ENCODE peak calls at places on chromosomes 2 and 18, in four cellular contexts. W, T, E and G are unnamed samples.

GRCh38 chr2:43518182-43518581 is 77.7 kb downstream of the THADA start:
- DNase-seq in T (no peak), E (no peak), W (no peak), G (no peak)

GRCh38 chr2:88554189-88554588 is 73.1 kb downstream of the EIF2AK3 start:
- DNase-seq in E (no peak), W (no peak), T (no peak), G (peak)

GRCh38 chr2:232533944-232534710 is 5.4 kb upstream of the CHRNG start:
- DNase-seq in E (no peak), W (no peak), T (no peak), G (no peak)

GRCh38 chr18:6509417-6510198 is 94.9 kb upstream of the L3MBTL4 start:
- DNase-seq in E (no peak), W (no peak), T (no peak), G (no peak)

GRCh38 chr18:12944724-12945123 is 3.1 kb upstream of the SEH1L start:
- DNase-seq in W (no peak), T (no peak), E (no peak), G (no peak)

GRCh38 chr2:43333656-43334144 is 107.3 kb upstream of the ZFP36L2 start:
- DNase-seq in T (no peak), W (no peak), E (no peak), G (no peak)

GRCh38 chr2:10400568-10400977 is 47.6 kb downstream of the ODC1 start:
- DNase-seq in E (peak), T (no peak), W (no peak), G (no peak)

GRCh38 chr2:237662671-237663093 is 35.3 kb downstream of the LRRFIP1 start:
- DNase-seq in W (peak), T (peak), E (no peak), G (peak)

GRCh38 chr2:231489990-231490389 is 25.7 kb upstream of the NCL start:
- DNase-seq in E (no peak), T (no peak), W (no peak), G (no peak)

GRCh38 chr18:48848641-48849143 is 102.1 kb downstream of the SMAD7 start:
- DNase-seq in W (no peak), T (no peak), E (no peak), G (no peak)

GRCh38 chr2:17190527-17190926 is 327.7 kb downstream of the RAD51AP2 start:
- DNase-seq in E (no peak), W (no peak), T (no peak), G (no peak)

GRCh38 chr2:136206613-136207012 is 88.7 kb upstream of the CXCR4 start:
- DNase-seq in W (no peak), E (peak), T (no peak), G (no peak)

GRCh38 chr18:36756262-36756661 is 72.5 kb downstream of the TPGS2 start:
- DNase-seq in W (no peak), E (no peak), T (no peak), G (no peak)

GRCh38 chr2:97764559-97765263 is 51.3 kb downstream of the ZAP70 start:
- DNase-seq in E (no peak), T (no peak), W (no peak), G (no peak)

GRCh38 chr18:54020971-54021370 is 203.5 kb downstream of the MBD2 start:
- DNase-seq in W (no peak), E (no peak), T (no peak), G (no peak)

GRCh38 chr18:79439201-79440023 is 43.7 kb downstream of the NFATC1 start:
- DNase-seq in E (no peak), T (no peak), W (peak), G (peak)

GRCh38 chr2:237223208-237223861 is 137.6 kb downstream of the COPS8 start:
- DNase-seq in E (no peak), W (no peak), T (no peak), G (no peak)

GRCh38 chr2:26623541-26624497 is 17.3 kb downstream of the CIB4 start:
- DNase-seq in E (no peak), W (no peak), T (no peak), G (no peak)

GRCh38 chr2:161136696-161137324 is 23.4 kb upstream of the TANK start:
- DNase-seq in T (no peak), W (no peak), E (peak), G (no peak)

GRCh38 chr2:180970052-180970451 is 10.4 kb upstream of the UBE2E3 start:
- DNase-seq in W (no peak), T (peak), E (no peak), G (no peak)

GRCh38 chr2:127080941-127081769 is 25.8 kb downstream of the BIN1 start:
- DNase-seq in T (no peak), E (no peak), W (no peak), G (no peak)

GRCh38 chr18:79944126-79944731 is 7.2 kb downstream of the SLC66A2 start:
- DNase-seq in T (no peak), E (no peak), W (no peak), G (no peak)

GRCh38 chr2:71776227-71776626 is 322.9 kb downstream of the DYSF start:
- DNase-seq in T (no peak), E (no peak), W (no peak), G (no peak)

GRCh38 chr2:99881901-99882591 is 260.3 kb downstream of the AFF3 start:
- DNase-seq in E (no peak), T (no peak), W (no peak), G (peak)

GRCh38 chr18:44719519-44720060 is 38.9 kb downstream of the SETBP1 start:
- DNase-seq in E (no peak), T (no peak), W (no peak), G (no peak)

GRCh38 chr2:69309336-69310048 is 77.5 kb downstream of the GFPT1 start:
- DNase-seq in T (no peak), W (peak), E (no peak), G (no peak)

GRCh38 chr2:233446121-233446520 is 91.8 kb downstream of the DGKD start:
- DNase-seq in E (no peak), W (no peak), T (no peak), G (no peak)

GRCh38 chr18:55302337-55302833 is 285.6 kb downstream of the TCF4 start:
- DNase-seq in E (no peak), T (no peak), W (no peak), G (no peak)

GRCh38 chr2:56014075-56014730 is 90.6 kb upstream of the EFEMP1 start:
- DNase-seq in T (no peak), W (no peak), E (no peak), G (no peak)

GRCh38 chr18:72866901-72867701 is 686 bp downstream of the NETO1 start:
- DNase-seq in W (no peak), T (no peak), E (no peak), G (no peak)

GRCh38 chr2:226799211-226799975 is at the start of gene IRS1:
- DNase-seq in T (peak), W (peak), E (no peak), G (peak)

GRCh38 chr2:126413079-126413478 is 242.9 kb upstream of the GYPC start:
- DNase-seq in E (no peak), W (no peak), T (no peak), G (no peak)

GRCh38 chr2:26591619-26592505 is 49.3 kb downstream of the CIB4 start:
- DNase-seq in W (no peak), T (no peak), E (no peak), G (no peak)

GRCh38 chr2:126719191-126720030 is 63.5 kb downstream of the GYPC start:
- DNase-seq in E (no peak), W (no peak), T (no peak), G (no peak)

GRCh38 chr18:23871410-23871809 is 143.1 kb upstream of the TTC39C start:
- DNase-seq in W (no peak), T (no peak), E (peak), G (peak)
- TF ChIP-seq BHLHE40 in W (no peak), T (no peak), E (no peak), G (no peak)

DNA sequence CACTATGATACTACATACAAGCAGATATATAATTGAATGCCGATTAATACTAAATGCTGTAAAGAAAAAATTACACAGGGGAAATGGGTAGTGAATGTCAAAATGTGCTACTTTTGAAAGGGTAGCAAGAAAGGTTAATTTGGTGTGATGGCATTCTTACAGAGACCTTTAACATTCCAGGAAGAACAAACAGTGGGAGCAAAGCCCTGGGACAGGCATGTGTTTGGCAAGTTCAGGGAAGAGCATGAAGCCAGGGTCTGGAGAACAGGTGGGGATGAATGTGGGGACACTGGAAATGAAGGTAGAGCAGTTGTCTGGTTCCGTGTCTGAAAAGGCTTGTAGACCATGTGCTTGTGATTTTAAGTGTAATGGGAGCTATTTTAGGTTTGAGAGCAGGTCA is 82.2 kb upstream of the CYTIP start:
- DNase-seq in W (no peak), E (no peak), T (no peak), G (no peak)
- TF ChIP-seq SP1 in W (no peak), E (no peak), T (no peak), G (no peak)

GRCh38 chr18:69239849-69240248 is 160.8 kb upstream of the DOK6 start:
- DNase-seq in T (no peak), W (no peak), E (no peak), G (no peak)

GRCh38 chr18:69240275-69240674 is 160.4 kb upstream of the DOK6 start:
- DNase-seq in W (no peak), T (no peak), E (no peak), G (no peak)
- TF ChIP-seq FOXM1 in W (no peak), T (no peak), E (no peak), G (no peak)

GRCh38 chr18:38422216-38422615 is 856.6 kb upstream of the CELF4 start:
- DNase-seq in T (no peak), E (no peak), W (no peak), G (no peak)

GRCh38 chr18:38421016-38421415 is 855.4 kb upstream of the CELF4 start:
- DNase-seq in E (no peak), W (no peak), T (no peak), G (no peak)

GRCh38 chr18:38415811-38416210 is 850.2 kb upstream of the CELF4 start:
- DNase-seq in T (no peak), W (no peak), E (no peak), G (no peak)

DNA sequence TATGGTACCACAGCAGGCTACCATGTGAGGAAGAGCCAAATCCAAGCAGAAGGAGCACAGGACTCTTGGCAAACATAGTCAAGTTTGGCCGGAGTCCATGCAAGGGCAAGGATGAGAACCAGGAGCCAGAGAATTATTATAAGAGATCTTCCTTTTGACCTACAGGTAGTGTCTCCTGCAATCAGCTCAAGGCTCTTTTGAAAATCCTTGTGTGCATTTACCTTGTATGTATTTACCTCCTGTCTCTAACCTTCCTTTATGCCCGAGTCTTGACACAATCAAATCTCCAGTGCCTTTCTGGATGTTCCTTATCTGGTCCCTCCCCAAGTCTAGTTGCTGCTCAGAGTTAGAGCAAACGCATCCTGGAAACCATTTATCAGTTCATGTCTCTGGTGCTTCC is 855.0 kb upstream of the CELF4 start:
- DNase-seq in T (no peak), E (no peak), W (no peak), G (no peak)
- TF ChIP-seq BHLHE40 in T (no peak), E (no peak), W (no peak), G (no peak)

GRCh38 chr2:74835831-74836674 is 2.1 kb downstream of the HK2 start:
- DNase-seq in W (peak), T (peak), E (no peak), G (peak)
- TF ChIP-seq SP1 in W (no peak), T (no peak), E (no peak), G (no peak)